ENCODE peak calls at places on chromosome 21, in four cellular contexts. One of them, this sample, is unnamed.

GRCh38 chr21:43312751-43313169 is 114.2 kb downstream of the SIK1 start:
- DNase-seq in tibial nerve: no peak
- DNase-seq in Panc1: no peak
- DNase-seq in colonic mucosa: peak; percentile 52
- DNase-seq in this sample: no peak

GRCh38 chr21:33286600-33287456 is 20.7 kb downstream of the IL10RB start:
- DNase-seq in tibial nerve: peak; percentile 33
- DNase-seq in Panc1: no peak
- DNase-seq in colonic mucosa: peak; percentile 62
- DNase-seq in this sample: no peak

GRCh38 chr21:38148046-38148445 is 108.7 kb upstream of the KCNJ15 start:
- DNase-seq in tibial nerve: no peak
- DNase-seq in Panc1: no peak
- DNase-seq in colonic mucosa: no peak
- DNase-seq in this sample: no peak

GRCh38 chr21:44913425-44914175 is 7.1 kb downstream of the ITGB2 start:
- DNase-seq in tibial nerve: no peak
- DNase-seq in Panc1: no peak
- DNase-seq in colonic mucosa: no peak
- DNase-seq in this sample: no peak

GRCh38 chr21:16678479-16678878 is 834.4 kb upstream of the CXADR start:
- DNase-seq in tibial nerve: no peak
- DNase-seq in Panc1: no peak
- DNase-seq in colonic mucosa: no peak
- DNase-seq in this sample: no peak

GRCh38 chr21:25360593-25360992 is 246.7 kb downstream of the MRPL39 start:
- DNase-seq in tibial nerve: no peak
- DNase-seq in Panc1: no peak
- DNase-seq in colonic mucosa: no peak
- DNase-seq in this sample: no peak

GRCh38 chr21:44657635-44658183 is at the start of gene KRTAP12-3:
- DNase-seq in tibial nerve: no peak
- DNase-seq in Panc1: no peak
- DNase-seq in colonic mucosa: no peak
- DNase-seq in this sample: no peak

GRCh38 chr21:43703068-43703880 is 15.7 kb upstream of the PDXK start:
- DNase-seq in tibial nerve: no peak
- DNase-seq in Panc1: no peak
- DNase-seq in colonic mucosa: peak; percentile 68
- DNase-seq in this sample: no peak

GRCh38 chr21:34073749-34074282 is 438 bp downstream of the MRPS6 start:
- DNase-seq in tibial nerve: no peak
- DNase-seq in Panc1: no peak
- DNase-seq in colonic mucosa: peak; percentile 37
- DNase-seq in this sample: no peak

GRCh38 chr21:25039461-25040380 is 567.6 kb downstream of the MRPL39 start:
- DNase-seq in tibial nerve: no peak
- DNase-seq in Panc1: peak; percentile 4
- DNase-seq in colonic mucosa: no peak
- DNase-seq in this sample: no peak

GRCh38 chr21:43794857-43795256 is 5.5 kb downstream of the RRP1 start:
- DNase-seq in tibial nerve: no peak
- DNase-seq in Panc1: no peak
- DNase-seq in colonic mucosa: no peak
- DNase-seq in this sample: no peak

GRCh38 chr21:25485914-25486313 is 121.4 kb downstream of the MRPL39 start:
- DNase-seq in tibial nerve: no peak
- DNase-seq in Panc1: no peak
- DNase-seq in colonic mucosa: no peak
- DNase-seq in this sample: no peak

GRCh38 chr21:38777521-38777920 is 28.2 kb upstream of the ETS2 start:
- DNase-seq in tibial nerve: no peak
- DNase-seq in Panc1: no peak
- DNase-seq in colonic mucosa: no peak
- DNase-seq in this sample: no peak

GRCh38 chr21:27636671-27637070 is 669.8 kb upstream of the ADAMTS5 start:
- DNase-seq in tibial nerve: no peak
- DNase-seq in Panc1: no peak
- DNase-seq in colonic mucosa: no peak
- DNase-seq in this sample: no peak

GRCh38 chr21:38610573-38611251 is 112.4 kb upstream of the ERG start:
- DNase-seq in tibial nerve: no peak
- DNase-seq in Panc1: no peak
- DNase-seq in colonic mucosa: no peak
- DNase-seq in this sample: no peak

GRCh38 chr21:44298301-44298700 is 1.6 kb upstream of the PFKL start:
- DNase-seq in tibial nerve: no peak
- DNase-seq in Panc1: no peak
- DNase-seq in colonic mucosa: no peak
- DNase-seq in this sample: no peak

GRCh38 chr21:39503138-39503762 is 51.5 kb downstream of the SH3BGR start:
- DNase-seq in tibial nerve: no peak
- DNase-seq in Panc1: no peak
- DNase-seq in colonic mucosa: no peak
- DNase-seq in this sample: no peak

GRCh38 chr21:25515484-25516405 is 91.5 kb downstream of the MRPL39 start:
- DNase-seq in tibial nerve: no peak
- DNase-seq in Panc1: no peak
- DNase-seq in colonic mucosa: no peak
- DNase-seq in this sample: no peak

GRCh38 chr21:39688010-39688409 is 57.0 kb upstream of the IGSF5 start:
- DNase-seq in tibial nerve: no peak
- DNase-seq in Panc1: no peak
- DNase-seq in colonic mucosa: no peak
- DNase-seq in this sample: no peak

GRCh38 chr21:44618504-44618903 is 6.6 kb downstream of the KRTAP10-8 start:
- DNase-seq in tibial nerve: peak; percentile 25
- DNase-seq in Panc1: no peak
- DNase-seq in colonic mucosa: peak; percentile 34
- DNase-seq in this sample: no peak

GRCh38 chr21:22710725-22711124 is 1712.5 kb downstream of the NCAM2 start:
- DNase-seq in tibial nerve: no peak
- DNase-seq in Panc1: no peak
- DNase-seq in colonic mucosa: no peak
- DNase-seq in this sample: no peak

GRCh38 chr21:25885880-25886279 is 151.1 kb downstream of the GABPA start:
- DNase-seq in tibial nerve: no peak
- DNase-seq in Panc1: no peak
- DNase-seq in colonic mucosa: no peak
- DNase-seq in this sample: no peak

GRCh38 chr21:28922368-28922767 is 70.3 kb downstream of the LTN1 start:
- DNase-seq in tibial nerve: no peak
- DNase-seq in Panc1: no peak
- DNase-seq in colonic mucosa: no peak
- DNase-seq in this sample: no peak

GRCh38 chr21:36388835-36389234 is 3.6 kb downstream of the CHAF1B start:
- DNase-seq in tibial nerve: no peak
- DNase-seq in Panc1: no peak
- DNase-seq in colonic mucosa: no peak
- DNase-seq in this sample: no peak
- TF ChIP-seq CTCF in tibial nerve: no peak
- TF ChIP-seq CTCF in Panc1: no peak
- TF ChIP-seq CTCF in colonic mucosa: no peak
- TF ChIP-seq CTCF in this sample: no peak

DNA sequence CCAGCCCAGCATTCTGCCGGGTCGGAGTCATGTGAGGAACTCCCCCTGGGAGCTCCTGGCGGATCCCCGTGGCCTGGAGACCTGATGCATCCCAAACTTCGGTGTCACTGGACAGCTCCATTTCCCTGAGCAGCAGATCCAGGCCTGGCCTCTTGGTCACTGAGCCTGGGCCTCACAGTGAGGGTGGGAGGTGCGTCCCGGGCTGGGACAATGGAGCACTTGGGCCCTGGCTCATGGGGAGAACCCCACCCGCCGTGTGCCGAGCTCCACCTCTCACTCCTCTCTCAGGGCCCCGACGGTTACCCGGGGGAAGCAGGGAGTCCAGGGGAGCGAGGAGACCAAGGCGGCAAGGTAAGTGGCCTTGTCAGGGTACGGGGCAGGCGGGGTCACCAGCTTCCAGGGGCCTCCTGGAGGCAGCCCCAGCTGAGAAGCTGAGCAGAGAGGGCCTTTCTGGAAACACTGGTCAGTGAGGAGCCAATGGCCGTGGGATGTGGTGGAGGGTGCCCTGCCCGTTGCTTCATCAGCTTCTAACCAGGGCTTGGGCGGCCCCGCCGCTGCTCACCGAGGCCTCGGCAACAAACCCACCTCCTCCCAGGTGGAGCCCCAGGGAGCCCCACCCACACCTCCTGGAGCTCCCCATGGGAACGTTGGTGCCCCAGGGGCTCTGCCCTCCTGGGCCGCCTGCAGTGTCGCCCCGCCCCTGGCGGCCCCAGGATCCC is 19.8 kb downstream of the COL6A2 start:
- DNase-seq in tibial nerve: no peak
- DNase-seq in Panc1: no peak
- DNase-seq in colonic mucosa: no peak
- DNase-seq in this sample: peak; percentile 71
- H3K4me3 ChIP-seq in tibial nerve: no peak overlapping the region
- H3K4me3 ChIP-seq in Panc1: no peak overlapping the region
- H3K4me3 ChIP-seq in colonic mucosa: no peak overlapping the region
- H3K4me3 ChIP-seq in this sample: no peak overlapping the region

GRCh38 chr21:19607983-19608668 is 1204.5 kb upstream of the TMPRSS15 start:
- DNase-seq in tibial nerve: no peak
- DNase-seq in Panc1: no peak
- DNase-seq in colonic mucosa: no peak
- DNase-seq in this sample: no peak
- H3K27ac ChIP-seq in tibial nerve: no peak overlapping the region
- H3K27ac ChIP-seq in Panc1: no peak overlapping the region
- H3K27ac ChIP-seq in colonic mucosa: no peak overlapping the region
- H3K27ac ChIP-seq in this sample: no peak overlapping the region

GRCh38 chr21:31173881-31174555 is 135.7 kb upstream of the KRTAP19-8 start:
- DNase-seq in tibial nerve: peak; percentile 30
- DNase-seq in Panc1: no peak
- DNase-seq in colonic mucosa: no peak
- DNase-seq in this sample: no peak

GRCh38 chr21:31176725-31177124 is 138.4 kb upstream of the KRTAP19-8 start:
- DNase-seq in tibial nerve: no peak
- DNase-seq in Panc1: no peak
- DNase-seq in colonic mucosa: no peak
- DNase-seq in this sample: no peak

GRCh38 chr21:31176080-31176551 is 137.8 kb upstream of the KRTAP19-8 start:
- DNase-seq in tibial nerve: no peak
- DNase-seq in Panc1: no peak
- DNase-seq in colonic mucosa: no peak
- DNase-seq in this sample: no peak

DNA sequence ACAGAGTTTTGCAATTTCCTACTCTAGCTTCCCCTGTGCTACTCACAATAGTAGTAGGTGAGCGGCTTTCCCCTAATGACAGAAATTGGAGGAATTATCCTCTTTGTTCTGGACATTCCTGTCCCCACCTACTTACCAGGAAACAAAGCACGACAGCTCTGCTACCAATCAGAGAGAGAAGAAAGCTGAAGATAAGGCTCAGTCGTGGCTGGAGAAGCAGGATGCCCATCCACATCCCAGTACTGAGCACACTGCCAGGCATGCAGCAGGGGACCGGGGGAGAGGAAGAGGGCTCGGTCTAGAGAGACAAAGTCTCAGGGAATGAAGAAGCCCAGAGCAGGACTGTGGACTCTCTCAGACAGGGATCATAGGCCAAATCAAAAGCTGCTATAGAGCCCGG is 134.1 kb upstream of the KRTAP19-8 start:
- DNase-seq in tibial nerve: no peak
- DNase-seq in Panc1: no peak
- DNase-seq in colonic mucosa: no peak
- DNase-seq in this sample: no peak
- TF ChIP-seq CTCF in tibial nerve: no peak
- TF ChIP-seq CTCF in Panc1: no peak
- TF ChIP-seq CTCF in colonic mucosa: no peak
- TF ChIP-seq CTCF in this sample: no peak

DNA sequence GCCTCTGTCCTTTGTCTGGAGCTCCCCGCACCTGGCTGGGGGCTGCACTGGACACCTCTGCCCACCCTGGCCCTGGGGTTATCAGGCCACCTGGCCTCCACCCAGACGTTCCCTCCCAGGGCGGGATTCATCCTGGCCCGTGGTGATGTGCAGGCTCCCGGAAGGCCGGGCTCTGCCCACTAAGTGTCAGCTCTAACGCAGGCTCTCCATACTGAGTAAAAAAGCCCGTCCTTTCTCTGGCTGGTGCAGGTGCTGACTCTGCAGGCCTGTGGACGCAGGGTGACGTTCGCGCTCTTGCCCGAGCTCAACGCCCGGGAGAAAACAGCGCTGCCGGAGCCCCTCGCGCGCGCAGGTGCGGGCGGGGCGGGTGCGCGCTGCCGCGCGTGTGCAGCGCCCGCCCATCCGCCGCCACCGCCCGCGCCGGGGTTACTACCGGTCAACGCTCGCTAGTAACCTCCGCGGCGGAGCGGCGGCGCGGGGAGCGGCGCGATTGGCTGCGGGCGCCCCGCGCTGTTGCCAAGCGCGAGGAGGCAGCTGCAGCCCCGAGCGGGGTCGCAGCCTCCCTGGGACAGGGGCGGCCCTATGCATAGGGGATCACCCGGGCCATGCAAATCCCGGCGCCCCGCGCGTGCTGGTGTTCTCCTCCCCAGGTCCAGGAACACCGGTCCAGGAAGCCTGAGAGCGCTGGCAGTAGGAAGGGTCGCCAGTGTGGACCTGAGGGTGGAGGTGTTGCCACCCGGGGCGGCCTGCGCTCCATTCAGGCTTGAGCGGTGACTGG is 15.7 kb downstream of the ABCG1 start:
- DNase-seq in tibial nerve: no peak
- DNase-seq in Panc1: no peak
- DNase-seq in colonic mucosa: peak; percentile 80
- DNase-seq in this sample: no peak
- H3K4me3 ChIP-seq in tibial nerve: peak overlapping the region; percentile 57
- H3K4me3 ChIP-seq in Panc1: peak overlapping the region; percentile 34
- H3K4me3 ChIP-seq in colonic mucosa: peak overlapping the region; percentile 37
- H3K4me3 ChIP-seq in this sample: peak overlapping the region; percentile 82

GRCh38 chr21:18153063-18153462 is 91.6 kb upstream of the CHODL start:
- DNase-seq in tibial nerve: no peak
- DNase-seq in Panc1: no peak
- DNase-seq in colonic mucosa: no peak
- DNase-seq in this sample: no peak
- H3K27ac ChIP-seq in tibial nerve: no peak overlapping the region
- H3K27ac ChIP-seq in Panc1: no peak overlapping the region
- H3K27ac ChIP-seq in colonic mucosa: no peak overlapping the region
- H3K27ac ChIP-seq in this sample: no peak overlapping the region

DNA sequence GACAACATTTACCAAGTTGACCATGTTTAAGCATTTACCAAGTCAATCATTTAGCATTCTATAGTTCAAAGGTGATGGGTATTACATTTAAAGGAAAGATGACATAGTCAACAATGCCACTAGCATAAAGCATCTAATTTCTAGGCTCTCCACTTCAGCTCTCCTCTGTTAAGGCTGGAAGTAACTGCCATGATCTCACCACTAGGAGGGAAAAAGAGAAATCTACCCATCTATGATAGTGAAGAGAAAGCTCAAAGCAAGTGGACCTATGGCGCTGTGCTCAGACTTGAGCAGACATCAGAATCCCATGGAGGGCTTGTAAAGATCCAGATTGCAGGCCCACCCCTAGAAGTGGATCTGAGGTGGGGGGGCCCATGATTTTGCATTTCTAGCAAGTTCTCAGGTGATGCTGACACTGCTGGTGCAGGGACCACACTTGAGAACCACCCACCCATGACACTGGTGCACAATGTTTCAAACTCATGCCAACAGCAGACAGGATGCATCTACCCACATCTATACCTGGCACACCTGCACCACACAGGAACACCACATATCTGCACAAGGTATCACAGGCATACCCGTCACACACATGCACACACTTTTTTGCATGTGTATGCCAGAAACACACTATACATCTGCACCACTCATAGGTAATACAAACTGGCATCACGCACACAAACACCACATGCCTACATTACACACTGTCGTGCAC is 392.9 kb upstream of the RUNX1 start:
- DNase-seq in tibial nerve: no peak
- DNase-seq in Panc1: no peak
- DNase-seq in colonic mucosa: no peak
- DNase-seq in this sample: no peak
- TF ChIP-seq CTCF in tibial nerve: no peak
- TF ChIP-seq CTCF in Panc1: no peak
- TF ChIP-seq CTCF in colonic mucosa: no peak
- TF ChIP-seq CTCF in this sample: no peak

This sample was measured in coronary artery.